ENCODE peak calls at places on chromosomes 1 and 21, in ten cellular contexts. X is GM10248; S is neural progenitor cell; Y is fibroblast of lung; P is RWPE1; D is PC-3; L is K562; K is CD4-positive, alpha-beta T cell; O is fibroblast of mammary gland; U is type B pancreatic cell. N is an unnamed sample.

GRCh38 chr1:171841931-171842723 is 829 bp downstream of the DNM3 start:
- DNase-seq in Y (peak; percentile 4), L (no peak), U (peak; percentile 69), X (peak; percentile 20), D (no peak), S (peak; percentile 47), O (peak; percentile 10), K (peak; percentile 3), P (peak; percentile 13), N (no peak)

GRCh38 chr1:54850737-54851136 is 36.3 kb downstream of the DHCR24 start:
- DNase-seq in D (peak; percentile 80), P (no peak), U (no peak), K (no peak), Y (peak; percentile 97), L (no peak), X (no peak), O (peak; percentile 100), S (no peak), N (no peak)

GRCh38 chr1:24443241-24443656 is 27.6 kb downstream of the NIPAL3 start:
- DNase-seq in L (no peak), S (peak; percentile 29), D (no peak), U (no peak), Y (peak; percentile 43), P (no peak), K (no peak), X (no peak), O (no peak), N (no peak)

GRCh38 chr1:183164350-183164749 is 21.7 kb upstream of the LAMC2 start:
- DNase-seq in Y (peak; percentile 93), S (no peak), P (peak; percentile 92), O (peak; percentile 40), X (no peak), L (no peak), U (no peak), D (peak; percentile 93), K (no peak), N (no peak)

GRCh38 chr1:45016767-45017166 is 4.7 kb downstream of the UROD start:
- DNase-seq in U (peak; percentile 22), K (no peak), S (no peak), Y (no peak), O (no peak), P (no peak), D (no peak), L (no peak), X (no peak), N (peak; percentile 23)

GRCh38 chr1:26283871-26284596 is 4.1 kb downstream of the SH3BGRL3 start:
- DNase-seq in K (no peak), S (no peak), O (no peak), U (no peak), L (no peak), X (no peak), D (no peak), P (no peak), Y (no peak), N (no peak)

GRCh38 chr1:93172778-93173177 is 7.4 kb downstream of the TMED5 start:
- DNase-seq in K (no peak), L (no peak), X (no peak), D (no peak), U (no peak), O (no peak), S (no peak), Y (peak; percentile 49), P (no peak), N (no peak)

GRCh38 chr1:47031059-47031458 is 7.6 kb downstream of the CYP4X1 start:
- DNase-seq in O (peak; percentile 48), D (peak; percentile 79), Y (peak; percentile 21), U (no peak), L (no peak), P (peak; percentile 38), K (no peak), S (no peak), X (no peak), N (no peak)

GRCh38 chr1:187689137-187689536 is 860.4 kb downstream of the PLA2G4A start:
- DNase-seq in P (peak; percentile 6), D (peak; percentile 76), X (no peak), O (peak; percentile 76), S (no peak), U (no peak), L (no peak), K (no peak), Y (peak; percentile 92), N (no peak)

GRCh38 chr1:89104147-89104546 is 21.8 kb downstream of the GBP2 start:
- DNase-seq in S (no peak), O (peak; percentile 30), Y (peak; percentile 6), D (no peak), P (no peak), U (no peak), K (no peak), L (no peak), X (no peak), N (no peak)

GRCh38 chr1:44643721-44644330 is 30.5 kb downstream of the TMEM53 start:
- DNase-seq in O (no peak), K (no peak), S (no peak), Y (peak; percentile 33), U (no peak), L (no peak), P (no peak), X (no peak), D (no peak), N (no peak)

GRCh38 chr21:34762761-34763160 is 94.0 kb downstream of the CLIC6 start:
- DNase-seq in O (peak; percentile 60), U (no peak), D (no peak), Y (peak; percentile 82), K (no peak), S (no peak), X (no peak), L (no peak), P (no peak), N (peak; percentile 25)

GRCh38 chr1:226574591-226575435 is 26.2 kb downstream of the STUM start:
- DNase-seq in X (no peak), P (no peak), K (no peak), O (no peak), S (no peak), Y (no peak), U (no peak), L (no peak), D (no peak), N (no peak)

GRCh38 chr1:156900019-156900718 is 6.7 kb downstream of the PEAR1 start:
- DNase-seq in O (peak; percentile 77), U (no peak), X (no peak), S (no peak), Y (peak; percentile 72), L (no peak), P (no peak), K (no peak), D (no peak), N (no peak)
- TF ChIP-seq CTCF in O (no peak), U (no peak), X (no peak), S (no peak), Y (no peak), L (no peak), P (no peak), K (no peak), D (no peak), N (no peak)

DNA sequence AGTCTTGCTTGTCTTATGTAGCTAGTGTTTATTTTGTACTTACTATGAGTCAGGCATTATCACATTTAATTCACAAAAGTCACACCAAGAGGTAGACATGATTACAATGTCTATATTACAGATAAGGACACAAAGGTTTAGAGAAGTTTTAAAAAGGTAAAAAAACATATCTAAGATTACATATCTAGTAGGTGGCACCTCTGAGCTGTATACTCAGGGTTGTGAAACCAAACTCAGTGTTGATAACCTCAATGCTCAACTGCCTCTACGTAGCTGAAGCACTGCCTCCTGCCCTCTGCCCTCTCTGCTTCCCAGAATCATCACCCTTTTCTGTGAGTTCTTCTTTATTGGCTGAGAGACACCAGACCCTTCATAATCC is 431.3 kb downstream of the DISC1 start:
- DNase-seq in S (no peak), K (no peak), O (no peak), U (no peak), L (no peak), Y (no peak), P (no peak), X (no peak), D (no peak), N (no peak)
- TF ChIP-seq CTCF in S (no peak), K (no peak), O (no peak), U (no peak), L (no peak), Y (no peak), P (no peak), X (no peak), D (no peak), N (no peak)

GRCh38 chr1:111197598-111198289 is 2.7 kb downstream of the DENND2D start:
- DNase-seq in X (no peak), K (peak; percentile 73), D (peak; percentile 38), L (peak; percentile 40), Y (peak; percentile 15), P (no peak), O (no peak), U (no peak), S (peak; percentile 64), N (no peak)
- TF ChIP-seq CTCF in X (peak; percentile 61), K (no peak), D (peak; percentile 60), L (peak; percentile 91), Y (peak; percentile 19), P (no peak), O (no peak), U (peak; percentile 56), S (peak; percentile 57), N (peak; percentile 43)

DNA sequence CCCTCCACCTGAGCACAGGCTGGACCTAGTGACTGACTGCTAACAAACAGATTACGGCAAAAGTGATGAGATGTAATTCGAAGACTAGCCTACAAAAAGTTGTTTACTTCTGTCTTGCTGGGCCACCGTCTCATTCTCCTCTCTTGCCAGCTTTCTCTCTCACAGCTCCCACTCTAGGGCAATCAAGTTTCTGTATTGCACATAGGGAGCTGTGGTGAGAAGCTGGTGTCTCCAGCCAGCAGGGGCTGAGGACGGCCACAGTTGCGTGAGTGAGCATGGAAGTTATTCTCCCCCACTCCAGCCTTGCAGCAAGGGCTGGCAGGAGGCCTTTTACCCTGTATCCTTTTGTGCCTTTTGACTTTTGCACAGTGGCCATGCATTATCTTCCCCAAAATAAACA is 8.6 kb upstream of the COL6A2 start:
- DNase-seq in K (no peak), S (no peak), U (no peak), L (no peak), P (no peak), Y (no peak), D (no peak), O (no peak), X (no peak), N (peak; percentile 51)
- TF ChIP-seq CTCF in K (no peak), S (no peak), U (no peak), L (no peak), P (no peak), Y (no peak), D (no peak), O (no peak), X (no peak), N (no peak)

N was measured in osteocyte.